ENCODE peak calls at places on chromosomes 11 and 22, in ten cellular contexts. G, Y, U, B, M, X, I, Z, C and W are unnamed samples.

GRCh38 chr22:27672721-27673387 is 128.7 kb downstream of the MN1 start:
- DNase-seq in M (no peak), Y (no peak), Z (no peak), B (no peak), G (no peak), X (no peak), C (no peak), I (no peak), U (no peak), W (no peak)

GRCh38 chr11:57777969-57778317 is 16.3 kb downstream of the CTNND1 start:
- DNase-seq in I (no peak), C (no peak), X (no peak), Y (no peak), M (peak; percentile 25), G (peak; percentile 79), Z (no peak), U (no peak), B (no peak), W (no peak)

GRCh38 chr22:30933457-30933856 is 35.1 kb downstream of the MORC2 start:
- DNase-seq in Z (no peak), X (no peak), C (no peak), I (no peak), M (no peak), B (no peak), U (no peak), G (no peak), Y (no peak), W (no peak)

GRCh38 chr11:103397369-103397768 is 288.1 kb downstream of the DYNC2H1 start:
- DNase-seq in M (no peak), Z (no peak), I (no peak), X (no peak), B (no peak), U (no peak), Y (no peak), G (no peak), C (no peak), W (no peak)

GRCh38 chr11:3177931-3178330 is 12.8 kb upstream of the OSBPL5 start:
- DNase-seq in B (no peak), X (no peak), U (no peak), Z (no peak), I (no peak), G (no peak), M (peak; percentile 51), C (no peak), Y (no peak), W (no peak)

GRCh38 chr11:72740562-72741428 is 11.4 kb downstream of the ARAP1 start:
- DNase-seq in Z (no peak), M (no peak), I (no peak), U (no peak), G (peak; percentile 8), C (no peak), B (no peak), Y (no peak), X (no peak), W (no peak)

GRCh38 chr11:67303989-67304411 is 670 bp downstream of the SSH3 start:
- DNase-seq in B (peak; percentile 45), Y (no peak), M (no peak), C (peak; percentile 38), I (peak; percentile 38), G (peak; percentile 55), U (no peak), X (no peak), Z (no peak), W (no peak)

GRCh38 chr11:96008161-96008560 is 84.3 kb upstream of the MTMR2 start:
- DNase-seq in X (no peak), Z (no peak), C (no peak), I (no peak), G (no peak), U (no peak), Y (no peak), B (no peak), M (no peak), W (no peak)

GRCh38 chr22:38298312-38299000 is 18.8 kb downstream of the CSNK1E start:
- DNase-seq in Z (no peak), M (peak; percentile 97), B (peak; percentile 45), I (peak; percentile 74), Y (no peak), U (no peak), X (peak; percentile 62), C (peak; percentile 63), G (no peak), W (no peak)

GRCh38 chr22:38299001-38299651 is 18.1 kb downstream of the CSNK1E start:
- DNase-seq in C (no peak), B (no peak), I (no peak), G (no peak), X (no peak), Z (no peak), Y (no peak), U (no peak), M (no peak), W (no peak)

GRCh38 chr22:38299758-38300157 is 17.5 kb downstream of the CSNK1E start:
- DNase-seq in U (peak; percentile 46), G (no peak), X (no peak), I (no peak), Z (no peak), B (no peak), C (no peak), Y (no peak), M (no peak), W (no peak)

GRCh38 chr22:38302906-38303305 is 14.3 kb downstream of the CSNK1E start:
- DNase-seq in U (no peak), I (no peak), C (no peak), B (no peak), G (no peak), Z (no peak), M (no peak), Y (no peak), X (no peak), W (no peak)

DNA sequence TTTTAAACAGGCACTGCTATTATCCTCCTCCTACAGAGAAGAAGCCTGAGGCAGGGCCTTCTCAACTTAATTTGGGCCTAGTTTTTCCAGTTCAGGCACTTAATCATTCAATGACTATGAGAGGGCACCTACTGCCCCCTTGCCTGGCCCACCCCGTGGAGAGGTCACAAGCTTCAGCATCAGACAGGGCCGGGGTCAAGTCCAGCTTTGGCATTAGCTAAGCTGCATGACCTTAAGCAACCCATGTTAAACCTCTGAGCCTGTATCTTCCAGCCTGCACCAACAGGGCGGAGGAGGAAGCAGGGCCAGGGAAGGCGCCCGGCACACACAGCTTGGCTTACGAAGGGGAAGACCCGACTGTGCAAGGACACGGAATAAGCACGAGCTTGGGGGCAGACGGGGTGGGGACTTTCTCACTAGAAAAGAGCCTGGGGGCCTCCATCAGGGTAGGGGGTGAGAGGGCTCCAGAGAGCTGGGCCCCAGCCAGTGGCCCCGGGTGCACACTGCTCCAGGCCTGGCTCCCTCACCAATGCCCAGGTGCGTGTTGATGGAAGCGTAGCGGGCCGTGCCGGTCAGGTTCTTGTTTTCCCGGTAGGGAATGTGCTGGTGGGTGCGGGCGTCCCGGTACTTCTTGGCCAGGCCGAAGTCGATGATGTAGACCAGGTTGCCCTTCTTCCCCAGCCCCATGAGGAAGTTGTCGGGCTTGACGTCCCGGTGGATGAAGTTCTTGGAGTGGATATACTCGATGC is 16.9 kb downstream of the CSNK1E start:
- DNase-seq in B (peak; percentile 55), Y (no peak), X (no peak), U (no peak), Z (no peak), G (no peak), I (no peak), C (no peak), M (no peak), W (no peak)
- TF ChIP-seq CTCF in B (no peak), Y (no peak), X (no peak), U (no peak), Z (no peak), G (no peak), I (no peak), C (no peak), M (no peak), W (no peak)

GRCh38 chr11:44101098-44101497 is 5.6 kb downstream of the EXT2 start:
- DNase-seq in Y (no peak), M (no peak), G (no peak), C (no peak), I (no peak), Z (no peak), U (no peak), B (no peak), X (no peak), W (no peak)

GRCh38 chr11:44108260-44108659 is 12.8 kb downstream of the EXT2 start:
- DNase-seq in M (no peak), Y (no peak), C (no peak), X (no peak), B (no peak), U (no peak), G (no peak), Z (no peak), I (no peak), W (no peak)

GRCh38 chr11:44110231-44110679 is 14.8 kb downstream of the EXT2 start:
- DNase-seq in G (peak; percentile 53), B (peak; percentile 51), U (peak; percentile 50), Z (peak; percentile 43), I (peak; percentile 50), M (peak; percentile 53), C (peak; percentile 64), Y (peak; percentile 49), X (peak; percentile 60), W (peak; percentile 77)

GRCh38 chr11:44104472-44105294 is 9.2 kb downstream of the EXT2 start:
- DNase-seq in U (no peak), I (peak; percentile 39), M (no peak), Y (no peak), G (no peak), B (no peak), C (peak; percentile 28), Z (no peak), X (no peak), W (no peak)
- TF ChIP-seq CTCF in U (no peak), I (peak; percentile 53), M (peak; percentile 42), Y (no peak), G (no peak), B (no peak), C (no peak), Z (no peak), X (no peak), W (no peak)

DNA sequence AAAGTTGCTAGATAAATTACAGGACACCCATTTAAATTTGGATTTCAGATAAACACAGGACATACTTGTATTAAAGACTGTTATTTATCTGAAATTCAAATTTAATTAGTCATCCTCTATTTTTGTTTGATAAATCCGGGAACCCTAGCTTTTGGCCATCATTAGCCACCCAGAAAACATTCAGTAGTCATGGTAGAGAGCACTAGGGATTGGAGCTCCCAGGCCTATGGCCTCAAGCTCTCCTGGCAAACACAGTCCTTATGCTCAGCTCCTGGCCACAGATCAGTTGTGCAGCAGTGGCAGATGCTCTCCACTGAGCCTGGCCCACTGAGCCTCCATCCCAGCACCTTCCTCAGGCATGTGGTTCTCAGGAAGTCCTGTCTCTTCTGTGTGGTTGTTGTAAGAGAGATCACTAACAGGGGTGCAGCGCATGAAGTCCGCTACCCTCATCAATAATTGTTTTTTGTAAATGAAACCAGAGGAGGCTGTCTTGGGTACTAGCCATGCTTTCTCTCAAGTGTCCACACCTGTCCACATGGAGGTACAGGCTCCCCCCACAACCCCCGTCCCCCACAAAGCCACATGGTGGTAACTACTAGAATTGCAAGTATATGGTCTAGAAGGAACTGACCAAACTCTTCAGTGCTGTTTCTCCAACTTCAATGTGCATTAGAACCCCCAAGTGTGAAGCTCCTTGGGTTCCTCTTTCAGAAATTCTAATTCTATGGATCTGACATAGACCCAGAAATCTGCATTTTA is 1.1 kb upstream of the IRAG1 start:
- DNase-seq in Z (no peak), B (no peak), X (no peak), G (no peak), I (no peak), M (peak; percentile 41), C (no peak), Y (no peak), U (no peak), W (no peak)
- TF ChIP-seq CTCF in Z (no peak), B (peak; percentile 1), X (no peak), G (no peak), I (no peak), M (peak; percentile 13), C (no peak), Y (no peak), U (no peak), W (no peak)

DNA sequence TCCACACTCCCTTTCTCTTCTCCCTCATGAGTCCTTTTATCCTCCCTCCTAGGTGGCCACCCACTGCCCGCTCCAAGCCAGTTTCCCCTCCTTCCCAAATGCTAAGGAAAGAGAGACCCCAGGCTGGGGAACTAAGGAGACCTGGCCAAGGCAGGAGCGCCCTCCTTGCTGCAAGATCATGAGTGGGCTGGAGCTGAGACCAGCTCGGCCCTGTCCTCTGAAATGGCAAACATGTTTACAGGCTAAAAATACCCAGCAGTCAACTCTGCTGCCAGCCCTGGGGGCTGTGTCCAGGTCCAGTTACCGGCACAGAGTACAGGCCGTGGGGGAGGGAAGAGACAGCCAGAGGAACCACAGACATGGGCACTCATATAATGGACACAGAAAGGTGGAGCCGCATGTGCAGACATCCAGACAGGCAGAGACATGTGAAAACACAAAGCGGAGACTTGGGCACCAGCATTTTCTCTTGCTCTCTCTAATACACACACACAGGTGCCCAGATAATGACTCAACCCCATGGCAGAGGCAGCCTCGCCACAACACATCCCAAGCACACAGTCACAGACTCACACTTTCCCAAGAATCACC is 1.2 kb upstream of the AHNAK start:
- DNase-seq in G (no peak), X (no peak), I (no peak), Z (no peak), B (no peak), U (peak; percentile 55), M (no peak), Y (peak; percentile 57), C (no peak), W (no peak)
- TF ChIP-seq CTCF in G (no peak), X (no peak), I (no peak), Z (no peak), B (no peak), U (no peak), M (no peak), Y (no peak), C (no peak), W (no peak)